ENCODE peak calls at places on chromosomes 12 and 14, in four cellular contexts. H is esophagus squamous epithelium, D is suprapubic skin, M is A549. F is an unnamed sample.

GRCh38 chr12:12443482-12443881 is 86.6 kb downstream of the BORCS5 start:
- DNase-seq in H (no peak), D (no peak), M (no peak), F (peak; percentile 65)

GRCh38 chr12:50723870-50724269 is 40.0 kb upstream of the ATF1 start:
- DNase-seq in M (no peak), H (no peak), D (no peak), F (no peak)

GRCh38 chr12:65684906-65685305 is 139.4 kb upstream of the HMGA2 start:
- DNase-seq in D (no peak), M (no peak), H (no peak), F (no peak)

GRCh38 chr14:70188292-70188607 is 501 bp downstream of the SLC8A3 start:
- DNase-seq in M (no peak), H (no peak), D (no peak), F (no peak)

GRCh38 chr12:104702565-104703139 is 245.9 kb downstream of the CHST11 start:
- DNase-seq in D (peak; percentile 79), M (no peak), H (no peak), F (peak; percentile 83)

GRCh38 chr12:48165089-48166031 is 8.0 kb upstream of the ASB8 start:
- DNase-seq in D (no peak), M (peak; percentile 75), H (no peak), F (no peak)

GRCh38 chr12:12585115-12585862 is 22.6 kb upstream of the DUSP16 start:
- DNase-seq in H (no peak), M (no peak), D (no peak), F (no peak)

GRCh38 chr14:87797001-87797400 is 196.0 kb downstream of the GALC start:
- DNase-seq in D (no peak), H (no peak), M (no peak), F (no peak)

GRCh38 chr12:118446247-118446646 is 69.9 kb downstream of the SUDS3 start:
- DNase-seq in D (no peak), M (no peak), H (no peak), F (no peak)

GRCh38 chr12:46005151-46005797 is 14.9 kb upstream of the SCAF11 start:
- DNase-seq in H (no peak), D (no peak), M (peak; percentile 9), F (no peak)

GRCh38 chr12:122841544-122842321 is 6.5 kb downstream of the HIP1R start:
- DNase-seq in D (peak; percentile 68), M (no peak), H (no peak), F (no peak)

GRCh38 chr14:102590667-102591099 is 1.8 kb upstream of the RCOR1 start:
- DNase-seq in M (peak; percentile 84), H (no peak), D (no peak), F (peak; percentile 48)
- TF ChIP-seq POLR2A in M (peak; percentile 32), H (no peak), D (no peak), F (peak; percentile 3)

DNA sequence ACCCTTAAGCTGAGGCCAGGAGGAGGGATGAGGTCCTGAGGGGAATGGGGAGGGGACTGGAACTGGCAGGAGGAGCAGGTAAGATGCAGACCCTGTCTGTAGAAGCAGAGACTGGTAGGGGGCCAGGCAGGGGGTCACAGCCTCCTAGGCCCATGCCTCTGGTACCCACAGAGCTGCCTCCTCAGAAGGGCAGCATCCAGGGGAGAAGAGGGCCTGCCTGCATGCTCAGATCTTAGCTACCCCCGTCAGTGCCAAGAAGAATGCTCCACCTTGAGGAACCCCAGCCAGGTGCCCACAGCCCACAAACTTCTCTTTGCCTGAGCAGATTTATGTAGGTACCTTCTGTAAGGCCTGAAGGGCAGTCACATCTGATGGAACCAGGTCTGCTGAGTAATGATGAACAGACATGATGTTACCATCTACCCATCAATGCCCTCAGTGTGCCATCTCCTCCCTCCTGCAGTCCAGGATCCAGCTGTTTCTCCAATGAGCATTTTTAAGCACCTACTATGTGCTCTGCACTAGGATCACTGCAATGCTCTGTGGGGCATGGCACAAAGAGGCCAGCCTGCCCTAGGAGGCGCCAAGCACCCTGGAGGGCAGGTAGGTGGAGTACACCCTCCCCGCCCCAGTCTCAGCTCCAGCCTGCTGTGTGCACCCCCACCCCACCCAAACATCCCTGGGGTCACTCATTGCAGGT is 24.8 kb upstream of the ZFP36L1 start:
- DNase-seq in D (no peak), M (no peak), H (no peak), F (peak; percentile 31)
- H3K27ac ChIP-seq in D (peak overlapping the region; percentile 99), M (peak overlapping the region; percentile 100), H (peak overlapping the region; percentile 99), F (peak overlapping the region; percentile 99)

GRCh38 chr14:106619618-106620017 is 1093.2 kb downstream of the TMEM121 start:
- DNase-seq in M (no peak), H (no peak), D (no peak), F (no peak)
- H3K9me3 ChIP-seq in M (no peaks in the 10 kb centered on the region), H (no peaks in the 10 kb centered on the region), D (no peaks in the 10 kb centered on the region), F (no peaks in the 10 kb centered on the region)

GRCh38 chr12:55706840-55707671 is 648 bp downstream of the ITGA7 start:
- DNase-seq in M (no peak), H (no peak), D (no peak), F (no peak)

GRCh38 chr12:55704824-55705780 is 2.6 kb downstream of the ITGA7 start:
- DNase-seq in D (no peak), M (no peak), H (no peak), F (no peak)

GRCh38 chr12:55708695-55709233 is 1.1 kb upstream of the ITGA7 start:
- DNase-seq in D (no peak), H (no peak), M (no peak), F (no peak)

GRCh38 chr12:55705802-55706402 is 1.8 kb downstream of the ITGA7 start:
- DNase-seq in M (peak; percentile 27), H (no peak), D (no peak), F (no peak)

GRCh38 chr12:55707841-55708694 is at the start of gene ITGA7:
- DNase-seq in D (peak; percentile 79), M (no peak), H (no peak), F (peak; percentile 70)
- TF ChIP-seq POLR2A in D (no peak), M (no peak), H (no peak), F (no peak)

DNA sequence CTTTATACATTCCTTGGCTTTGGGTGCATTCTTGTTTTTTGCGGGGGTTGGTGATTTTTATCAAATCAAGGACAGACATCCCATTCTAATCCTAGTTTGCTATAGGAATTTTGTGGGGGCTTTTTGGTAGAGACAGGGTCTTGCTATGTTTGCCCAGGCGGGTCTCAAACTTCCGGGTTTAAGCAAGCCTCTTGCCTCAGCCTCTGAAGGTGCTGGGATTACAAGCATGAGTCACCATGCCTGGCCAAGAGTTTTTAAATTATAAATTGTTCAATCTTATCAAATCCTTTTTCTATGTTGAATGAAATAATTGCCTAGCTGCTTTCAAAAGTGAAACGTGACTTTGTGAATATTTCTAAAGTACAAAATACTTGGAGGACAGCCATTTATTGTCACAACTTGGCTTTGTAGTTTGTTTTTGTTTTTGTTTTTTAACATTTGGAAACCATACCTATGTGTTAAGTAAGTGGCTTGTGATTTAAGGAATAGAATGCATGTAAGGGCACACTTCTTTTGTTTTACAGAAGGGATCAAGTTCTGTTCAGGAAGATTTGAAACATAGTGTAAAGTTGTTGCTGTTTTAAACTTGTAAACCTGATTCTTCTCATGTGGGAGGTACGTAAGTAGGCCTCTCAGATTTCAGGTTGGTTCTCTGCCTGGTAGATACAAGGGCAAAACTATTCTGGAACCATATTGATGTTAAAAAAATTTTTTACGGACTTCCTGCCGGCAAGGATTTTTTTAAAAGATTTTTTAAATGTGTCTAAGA is 13.4 kb downstream of the MARK3 start:
- DNase-seq in H (no peak), M (peak; percentile 30), D (no peak), F (no peak)
- H3K27ac ChIP-seq in H (peak overlapping the region; percentile 13), M (peak overlapping the region; percentile 59), D (no peak overlapping the region), F (peak overlapping the region; percentile 61)

GRCh38 chr14:25340882-25341281 is 290.9 kb upstream of the STXBP6 start:
- DNase-seq in D (no peak), H (no peak), M (no peak), F (no peak)
- H3K9me3 ChIP-seq in D (no peaks in the 10 kb centered on the region), H (no peaks in the 10 kb centered on the region), M (no peaks in the 10 kb centered on the region), F (no peaks in the 10 kb centered on the region)

F was measured in uterus.